ENCODE peak calls at places on chromosomes 11 and 22, in eight cellular contexts. One of them, this sample, is unnamed.
A peak's percentile ranks its signal among the peaks of the same experiment; 100 is the strongest.

GRCh38 chr11:123062892-123063395 is 1.0 kb upstream of the HSPA8 start:
- DNase-seq in kidney: no peak
- DNase-seq in epithelial cell of esophagus: no peak
- DNase-seq in astrocyte of the spinal cord: no peak
- DNase-seq in prostate gland: no peak
- DNase-seq in fibroblast of pulmonary artery: peak; percentile 58
- DNase-seq in gastrocnemius medialis: no peak
- DNase-seq in testis: no peak
- DNase-seq in this sample: peak; percentile 62

GRCh38 chr11:12845739-12846358 is 163.3 kb upstream of the RASSF10 start:
- DNase-seq in kidney: no peak
- DNase-seq in epithelial cell of esophagus: no peak
- DNase-seq in astrocyte of the spinal cord: peak; percentile 73
- DNase-seq in prostate gland: peak; percentile 20
- DNase-seq in fibroblast of pulmonary artery: no peak
- DNase-seq in gastrocnemius medialis: peak; percentile 31
- DNase-seq in testis: no peak
- DNase-seq in this sample: peak; percentile 60

GRCh38 chr11:96307748-96308133 is 35.3 kb downstream of the MAML2 start:
- DNase-seq in kidney: no peak
- DNase-seq in epithelial cell of esophagus: peak; percentile 77
- DNase-seq in astrocyte of the spinal cord: peak; percentile 93
- DNase-seq in prostate gland: no peak
- DNase-seq in fibroblast of pulmonary artery: peak; percentile 90
- DNase-seq in gastrocnemius medialis: no peak
- DNase-seq in testis: no peak
- DNase-seq in this sample: peak; percentile 81

GRCh38 chr22:39179841-39180335 is 27.4 kb upstream of the CBX7 start:
- DNase-seq in kidney: no peak
- DNase-seq in epithelial cell of esophagus: no peak
- DNase-seq in astrocyte of the spinal cord: no peak
- DNase-seq in prostate gland: no peak
- DNase-seq in fibroblast of pulmonary artery: no peak
- DNase-seq in gastrocnemius medialis: no peak
- DNase-seq in testis: no peak
- DNase-seq in this sample: no peak

GRCh38 chr11:47599821-47600377 is 5.7 kb upstream of the C1QTNF4 start:
- DNase-seq in kidney: no peak
- DNase-seq in epithelial cell of esophagus: no peak
- DNase-seq in astrocyte of the spinal cord: no peak
- DNase-seq in prostate gland: no peak
- DNase-seq in fibroblast of pulmonary artery: no peak
- DNase-seq in gastrocnemius medialis: no peak
- DNase-seq in testis: no peak
- DNase-seq in this sample: no peak

GRCh38 chr11:95451682-95452081 is 220.7 kb upstream of the SESN3 start:
- DNase-seq in kidney: no peak
- DNase-seq in epithelial cell of esophagus: peak; percentile 94
- DNase-seq in astrocyte of the spinal cord: peak; percentile 62
- DNase-seq in prostate gland: no peak
- DNase-seq in fibroblast of pulmonary artery: peak; percentile 86
- DNase-seq in gastrocnemius medialis: no peak
- DNase-seq in testis: no peak
- DNase-seq in this sample: peak; percentile 77

GRCh38 chr11:13333456-13333957 is 55.9 kb downstream of the BMAL1 start:
- DNase-seq in kidney: no peak
- DNase-seq in epithelial cell of esophagus: peak; percentile 52
- DNase-seq in astrocyte of the spinal cord: peak; percentile 57
- DNase-seq in prostate gland: no peak
- DNase-seq in fibroblast of pulmonary artery: no peak
- DNase-seq in gastrocnemius medialis: no peak
- DNase-seq in testis: no peak
- DNase-seq in this sample: no peak

GRCh38 chr11:119051440-119052162 is 5.4 kb downstream of the HYOU1 start:
- DNase-seq in kidney: peak; percentile 39
- DNase-seq in epithelial cell of esophagus: no peak
- DNase-seq in astrocyte of the spinal cord: no peak
- DNase-seq in prostate gland: no peak
- DNase-seq in fibroblast of pulmonary artery: no peak
- DNase-seq in gastrocnemius medialis: no peak
- DNase-seq in testis: no peak
- DNase-seq in this sample: no peak

GRCh38 chr22:46050916-46051614 is 74.1 kb upstream of the WNT7B start:
- DNase-seq in kidney: peak; percentile 74
- DNase-seq in epithelial cell of esophagus: no peak
- DNase-seq in astrocyte of the spinal cord: no peak
- DNase-seq in prostate gland: no peak
- DNase-seq in fibroblast of pulmonary artery: no peak
- DNase-seq in gastrocnemius medialis: peak; percentile 10
- DNase-seq in testis: peak; percentile 12
- DNase-seq in this sample: no peak

GRCh38 chr22:44361391-44362126 is 48.8 kb upstream of the SHISAL1 start:
- DNase-seq in kidney: peak; percentile 65
- DNase-seq in epithelial cell of esophagus: peak; percentile 85
- DNase-seq in astrocyte of the spinal cord: no peak
- DNase-seq in prostate gland: no peak
- DNase-seq in fibroblast of pulmonary artery: no peak
- DNase-seq in gastrocnemius medialis: no peak
- DNase-seq in testis: no peak
- DNase-seq in this sample: no peak

GRCh38 chr22:47167056-47167455 is 404.6 kb downstream of the TBC1D22A start:
- DNase-seq in kidney: peak; percentile 14
- DNase-seq in epithelial cell of esophagus: no peak
- DNase-seq in astrocyte of the spinal cord: no peak
- DNase-seq in prostate gland: no peak
- DNase-seq in fibroblast of pulmonary artery: no peak
- DNase-seq in gastrocnemius medialis: no peak
- DNase-seq in testis: no peak
- DNase-seq in this sample: no peak

GRCh38 chr11:128509990-128510389 is 77.4 kb downstream of the ETS1 start:
- DNase-seq in kidney: no peak
- DNase-seq in epithelial cell of esophagus: peak; percentile 60
- DNase-seq in astrocyte of the spinal cord: peak; percentile 44
- DNase-seq in prostate gland: no peak
- DNase-seq in fibroblast of pulmonary artery: no peak
- DNase-seq in gastrocnemius medialis: no peak
- DNase-seq in testis: no peak
- DNase-seq in this sample: peak; percentile 54

GRCh38 chr22:42780070-42780540 is 59.4 kb upstream of the A4GALT start:
- DNase-seq in kidney: no peak
- DNase-seq in epithelial cell of esophagus: peak; percentile 94
- DNase-seq in astrocyte of the spinal cord: peak; percentile 95
- DNase-seq in prostate gland: peak; percentile 94
- DNase-seq in fibroblast of pulmonary artery: peak; percentile 98
- DNase-seq in gastrocnemius medialis: no peak
- DNase-seq in testis: peak; percentile 86
- DNase-seq in this sample: peak; percentile 98

GRCh38 chr11:126501641-126502040 is 146.2 kb downstream of the ST3GAL4 start:
- DNase-seq in kidney: no peak
- DNase-seq in epithelial cell of esophagus: peak; percentile 45
- DNase-seq in astrocyte of the spinal cord: no peak
- DNase-seq in prostate gland: no peak
- DNase-seq in fibroblast of pulmonary artery: no peak
- DNase-seq in gastrocnemius medialis: no peak
- DNase-seq in testis: no peak
- DNase-seq in this sample: no peak

GRCh38 chr22:23859201-23859600 is 1.5 kb downstream of the SLC2A11 start:
- DNase-seq in kidney: peak; percentile 62
- DNase-seq in epithelial cell of esophagus: no peak
- DNase-seq in astrocyte of the spinal cord: no peak
- DNase-seq in prostate gland: no peak
- DNase-seq in fibroblast of pulmonary artery: no peak
- DNase-seq in gastrocnemius medialis: no peak
- DNase-seq in testis: no peak
- DNase-seq in this sample: no peak

GRCh38 chr11:134266841-134267251 is 9.3 kb upstream of the GLB1L3 start:
- DNase-seq in kidney: no peak
- DNase-seq in epithelial cell of esophagus: peak; percentile 99
- DNase-seq in astrocyte of the spinal cord: peak; percentile 48
- DNase-seq in prostate gland: peak; percentile 71
- DNase-seq in fibroblast of pulmonary artery: peak; percentile 61
- DNase-seq in gastrocnemius medialis: no peak
- DNase-seq in testis: no peak
- DNase-seq in this sample: peak; percentile 78

GRCh38 chr11:46642627-46643335 is 25.4 kb downstream of the ATG13 start:
- DNase-seq in kidney: no peak
- DNase-seq in epithelial cell of esophagus: no peak
- DNase-seq in astrocyte of the spinal cord: no peak
- DNase-seq in prostate gland: no peak
- DNase-seq in fibroblast of pulmonary artery: no peak
- DNase-seq in gastrocnemius medialis: no peak
- DNase-seq in testis: peak; percentile 44
- DNase-seq in this sample: no peak

DNA sequence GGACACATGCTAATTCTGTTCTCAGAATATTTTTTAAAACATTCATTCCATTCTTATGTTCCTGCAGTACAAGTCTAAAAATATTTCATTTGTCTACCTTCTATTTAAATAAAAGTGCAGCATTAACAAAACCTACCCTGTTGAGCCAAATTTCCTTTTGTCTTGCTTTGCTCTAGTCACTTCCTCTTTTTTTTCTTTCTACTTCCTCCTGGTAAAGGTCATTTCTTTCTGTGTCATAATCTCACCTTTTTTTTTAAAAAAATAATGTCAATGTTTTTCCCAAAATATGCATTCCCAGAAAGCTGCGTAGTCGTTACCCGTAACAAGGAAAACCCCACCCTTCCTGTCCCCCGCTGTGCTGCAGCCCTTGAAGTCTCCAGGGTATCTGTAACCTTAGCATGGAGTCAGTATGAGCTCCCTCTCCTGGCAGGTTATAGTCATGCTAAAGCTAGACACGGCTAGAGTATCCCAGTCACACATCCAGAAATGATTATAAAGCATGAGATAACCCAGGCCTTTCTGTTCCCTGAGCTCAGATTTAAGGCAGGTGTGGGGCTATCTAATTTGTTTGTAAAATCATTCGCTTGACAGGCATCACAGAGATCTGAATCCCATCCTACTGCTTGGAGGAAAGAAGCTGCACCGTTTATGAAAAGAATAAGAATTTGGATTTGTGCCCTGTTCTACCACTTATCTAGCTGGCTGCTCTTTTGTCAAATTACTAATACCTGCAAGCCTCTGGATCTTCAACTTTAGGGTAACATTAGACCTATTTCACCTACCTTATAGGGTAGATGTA is 51.1 kb upstream of the EED start:
- DNase-seq in kidney: peak; percentile 77
- DNase-seq in epithelial cell of esophagus: peak; percentile 78
- DNase-seq in astrocyte of the spinal cord: peak; percentile 79
- DNase-seq in prostate gland: peak; percentile 56
- DNase-seq in fibroblast of pulmonary artery: peak; percentile 94
- DNase-seq in gastrocnemius medialis: peak; percentile 57
- DNase-seq in testis: peak; percentile 75
- DNase-seq in this sample: peak; percentile 91
- H3K4me3 ChIP-seq in kidney: peak overlapping the region; percentile 45
- H3K4me3 ChIP-seq in epithelial cell of esophagus: no peak overlapping the region
- H3K4me3 ChIP-seq in astrocyte of the spinal cord: no peak overlapping the region
- H3K4me3 ChIP-seq in prostate gland: no peak overlapping the region
- H3K4me3 ChIP-seq in fibroblast of pulmonary artery: no peak overlapping the region
- H3K4me3 ChIP-seq in gastrocnemius medialis: peak overlapping the region; percentile 33
- H3K4me3 ChIP-seq in testis: no peak overlapping the region
- H3K4me3 ChIP-seq in this sample: peak overlapping the region; percentile 27

GRCh38 chr11:63919267-63920125 is 2.5 kb upstream of the RCOR2 start:
- DNase-seq in kidney: no peak
- DNase-seq in epithelial cell of esophagus: no peak
- DNase-seq in astrocyte of the spinal cord: peak; percentile 37
- DNase-seq in prostate gland: no peak
- DNase-seq in fibroblast of pulmonary artery: no peak
- DNase-seq in gastrocnemius medialis: no peak
- DNase-seq in testis: no peak
- DNase-seq in this sample: no peak
- H3K4me3 ChIP-seq in kidney: no peak overlapping the region
- H3K4me3 ChIP-seq in epithelial cell of esophagus: no peak overlapping the region
- H3K4me3 ChIP-seq in astrocyte of the spinal cord: no peak overlapping the region
- H3K4me3 ChIP-seq in prostate gland: no peak overlapping the region
- H3K4me3 ChIP-seq in fibroblast of pulmonary artery: no peak overlapping the region
- H3K4me3 ChIP-seq in gastrocnemius medialis: peak overlapping the region; percentile 53
- H3K4me3 ChIP-seq in testis: peak overlapping the region; percentile 26
- H3K4me3 ChIP-seq in this sample: peak overlapping the region; percentile 33

GRCh38 chr22:50475652-50476002 is 792 bp upstream of the SBF1 start:
- DNase-seq in kidney: no peak
- DNase-seq in epithelial cell of esophagus: no peak
- DNase-seq in astrocyte of the spinal cord: no peak
- DNase-seq in prostate gland: no peak
- DNase-seq in fibroblast of pulmonary artery: no peak
- DNase-seq in gastrocnemius medialis: no peak
- DNase-seq in testis: no peak
- DNase-seq in this sample: no peak
- H3K4me3 ChIP-seq in kidney: peak overlapping the region; percentile 60
- H3K4me3 ChIP-seq in epithelial cell of esophagus: no peak overlapping the region
- H3K4me3 ChIP-seq in astrocyte of the spinal cord: no peak overlapping the region
- H3K4me3 ChIP-seq in prostate gland: no peak overlapping the region
- H3K4me3 ChIP-seq in fibroblast of pulmonary artery: no peak overlapping the region
- H3K4me3 ChIP-seq in gastrocnemius medialis: peak overlapping the region; percentile 78
- H3K4me3 ChIP-seq in testis: no peak overlapping the region
- H3K4me3 ChIP-seq in this sample: no peak overlapping the region

GRCh38 chr22:30356392-30357230 is at the start of the genes CCDC157 and SF3A1:
- DNase-seq in kidney: peak; percentile 97
- DNase-seq in epithelial cell of esophagus: peak; percentile 93
- DNase-seq in astrocyte of the spinal cord: peak; percentile 96
- DNase-seq in prostate gland: peak; percentile 85
- DNase-seq in fibroblast of pulmonary artery: peak; percentile 92
- DNase-seq in gastrocnemius medialis: peak; percentile 81
- DNase-seq in testis: peak; percentile 93
- DNase-seq in this sample: peak; percentile 95

GRCh38 chr22:30348837-30349236 is 7.9 kb downstream of the SF3A1 start:
- DNase-seq in kidney: no peak
- DNase-seq in epithelial cell of esophagus: no peak
- DNase-seq in astrocyte of the spinal cord: no peak
- DNase-seq in prostate gland: no peak
- DNase-seq in fibroblast of pulmonary artery: no peak
- DNase-seq in gastrocnemius medialis: no peak
- DNase-seq in testis: no peak
- DNase-seq in this sample: no peak

GRCh38 chr22:30351226-30351625 is 5.5 kb downstream of the SF3A1 start:
- DNase-seq in kidney: no peak
- DNase-seq in epithelial cell of esophagus: no peak
- DNase-seq in astrocyte of the spinal cord: no peak
- DNase-seq in prostate gland: no peak
- DNase-seq in fibroblast of pulmonary artery: no peak
- DNase-seq in gastrocnemius medialis: no peak
- DNase-seq in testis: no peak
- DNase-seq in this sample: no peak

GRCh38 chr22:30357650-30358215 is 926 bp downstream of the CCDC157 start:
- DNase-seq in kidney: no peak
- DNase-seq in epithelial cell of esophagus: no peak
- DNase-seq in astrocyte of the spinal cord: no peak
- DNase-seq in prostate gland: no peak
- DNase-seq in fibroblast of pulmonary artery: no peak
- DNase-seq in gastrocnemius medialis: no peak
- DNase-seq in testis: no peak
- DNase-seq in this sample: no peak

DNA sequence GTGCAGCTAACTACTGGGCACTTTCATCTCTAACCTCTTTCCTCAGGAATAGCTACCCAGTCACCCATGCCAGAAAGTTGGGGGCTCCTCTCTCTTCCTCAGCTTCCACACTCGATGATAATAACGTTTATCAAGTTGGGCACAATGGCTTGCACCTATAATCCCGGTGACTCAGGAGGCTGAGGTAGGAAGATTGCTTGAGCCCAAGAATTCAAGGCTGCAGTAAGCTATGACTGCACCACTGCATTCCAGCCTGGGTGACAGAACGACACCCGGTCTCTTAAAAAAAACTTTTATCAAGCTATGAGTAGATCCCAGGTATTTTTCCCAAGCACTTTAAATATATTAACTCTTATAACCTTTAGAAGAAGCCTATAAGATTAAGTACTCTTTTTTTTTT is 2.0 kb downstream of the SF3A1 start:
- DNase-seq in kidney: no peak
- DNase-seq in epithelial cell of esophagus: peak; percentile 24
- DNase-seq in astrocyte of the spinal cord: no peak
- DNase-seq in prostate gland: no peak
- DNase-seq in fibroblast of pulmonary artery: no peak
- DNase-seq in gastrocnemius medialis: no peak
- DNase-seq in testis: no peak
- DNase-seq in this sample: no peak
- H3K4me3 ChIP-seq in kidney: no peak overlapping the region
- H3K4me3 ChIP-seq in epithelial cell of esophagus: no peak overlapping the region
- H3K4me3 ChIP-seq in astrocyte of the spinal cord: no peak overlapping the region
- H3K4me3 ChIP-seq in prostate gland: no peak overlapping the region
- H3K4me3 ChIP-seq in fibroblast of pulmonary artery: no peak overlapping the region
- H3K4me3 ChIP-seq in gastrocnemius medialis: no peak overlapping the region
- H3K4me3 ChIP-seq in testis: no peak overlapping the region
- H3K4me3 ChIP-seq in this sample: no peak overlapping the region

This sample was measured in choroid plexus epithelial cell.